ENCODE peak calls at places on chromosome 16, in six cellular contexts. One of them, this sample, is unnamed.

GRCh38 chr16:27374794-27375499 is 27.0 kb upstream of the IL21R start:
- DNase-seq in AG10803: peak; percentile 68
- DNase-seq in lung microvascular endothelial cell: peak; percentile 89
- DNase-seq in fibroblast of mammary gland: peak; percentile 87
- DNase-seq in skeletal muscle cell: peak; percentile 20
- DNase-seq in activated naive CD8-positive, alpha-beta T cell treated with anti-CD3 and anti-CD28 coated beads for 36 hours: peak; percentile 58
- DNase-seq in this sample: peak; percentile 98

GRCh38 chr16:59905131-59905530 is 1171.0 kb upstream of the GOT2 start:
- DNase-seq in activated naive CD8-positive, alpha-beta T cell treated with anti-CD3 and anti-CD28 coated beads for 36 hours: no peak
- DNase-seq in skeletal muscle cell: no peak
- DNase-seq in lung microvascular endothelial cell: no peak
- DNase-seq in AG10803: no peak
- DNase-seq in fibroblast of mammary gland: no peak
- DNase-seq in this sample: no peak

GRCh38 chr16:75660321-75660720 is 12.7 kb downstream of the TERF2IP start:
- DNase-seq in activated naive CD8-positive, alpha-beta T cell treated with anti-CD3 and anti-CD28 coated beads for 36 hours: no peak
- DNase-seq in lung microvascular endothelial cell: no peak
- DNase-seq in skeletal muscle cell: no peak
- DNase-seq in AG10803: no peak
- DNase-seq in fibroblast of mammary gland: no peak
- DNase-seq in this sample: no peak

GRCh38 chr16:23974223-23974622 is 138.4 kb downstream of the PRKCB start:
- DNase-seq in activated naive CD8-positive, alpha-beta T cell treated with anti-CD3 and anti-CD28 coated beads for 36 hours: no peak
- DNase-seq in AG10803: no peak
- DNase-seq in lung microvascular endothelial cell: no peak
- DNase-seq in fibroblast of mammary gland: no peak
- DNase-seq in skeletal muscle cell: no peak
- DNase-seq in this sample: peak; percentile 54

GRCh38 chr16:49737541-49737940 is 118.4 kb downstream of the ZNF423 start:
- DNase-seq in activated naive CD8-positive, alpha-beta T cell treated with anti-CD3 and anti-CD28 coated beads for 36 hours: no peak
- DNase-seq in skeletal muscle cell: no peak
- DNase-seq in AG10803: no peak
- DNase-seq in fibroblast of mammary gland: no peak
- DNase-seq in lung microvascular endothelial cell: no peak
- DNase-seq in this sample: no peak

GRCh38 chr16:46889942-46890300 is 5.8 kb downstream of the GPT2 start:
- DNase-seq in fibroblast of mammary gland: no peak
- DNase-seq in activated naive CD8-positive, alpha-beta T cell treated with anti-CD3 and anti-CD28 coated beads for 36 hours: no peak
- DNase-seq in skeletal muscle cell: no peak
- DNase-seq in AG10803: no peak
- DNase-seq in lung microvascular endothelial cell: no peak
- DNase-seq in this sample: no peak

GRCh38 chr16:84548971-84549844 is 44.7 kb upstream of the MEAK7 start:
- DNase-seq in lung microvascular endothelial cell: peak; percentile 75
- DNase-seq in skeletal muscle cell: no peak
- DNase-seq in AG10803: no peak
- DNase-seq in activated naive CD8-positive, alpha-beta T cell treated with anti-CD3 and anti-CD28 coated beads for 36 hours: peak; percentile 62
- DNase-seq in fibroblast of mammary gland: no peak
- DNase-seq in this sample: no peak

GRCh38 chr16:48831081-48831722 is 221.2 kb upstream of the N4BP1 start:
- DNase-seq in skeletal muscle cell: no peak
- DNase-seq in activated naive CD8-positive, alpha-beta T cell treated with anti-CD3 and anti-CD28 coated beads for 36 hours: no peak
- DNase-seq in lung microvascular endothelial cell: no peak
- DNase-seq in fibroblast of mammary gland: no peak
- DNase-seq in AG10803: no peak
- DNase-seq in this sample: peak; percentile 60

GRCh38 chr16:89573826-89574680 is 1.5 kb upstream of the CPNE7 start:
- DNase-seq in lung microvascular endothelial cell: no peak
- DNase-seq in fibroblast of mammary gland: no peak
- DNase-seq in activated naive CD8-positive, alpha-beta T cell treated with anti-CD3 and anti-CD28 coated beads for 36 hours: no peak
- DNase-seq in AG10803: no peak
- DNase-seq in skeletal muscle cell: no peak
- DNase-seq in this sample: peak; percentile 83

GRCh38 chr16:11416228-11417001 is 71.2 kb downstream of the RMI2 start:
- DNase-seq in fibroblast of mammary gland: no peak
- DNase-seq in lung microvascular endothelial cell: no peak
- DNase-seq in AG10803: no peak
- DNase-seq in skeletal muscle cell: no peak
- DNase-seq in activated naive CD8-positive, alpha-beta T cell treated with anti-CD3 and anti-CD28 coated beads for 36 hours: no peak
- DNase-seq in this sample: no peak

GRCh38 chr16:74448990-74449389 is 27.7 kb upstream of the CLEC18B start:
- DNase-seq in lung microvascular endothelial cell: peak; percentile 92
- DNase-seq in AG10803: peak; percentile 95
- DNase-seq in activated naive CD8-positive, alpha-beta T cell treated with anti-CD3 and anti-CD28 coated beads for 36 hours: no peak
- DNase-seq in skeletal muscle cell: peak; percentile 87
- DNase-seq in fibroblast of mammary gland: peak; percentile 99
- DNase-seq in this sample: peak; percentile 15

GRCh38 chr16:1938316-1938715 is 4.7 kb downstream of the MSRB1 start:
- DNase-seq in skeletal muscle cell: no peak
- DNase-seq in fibroblast of mammary gland: no peak
- DNase-seq in AG10803: no peak
- DNase-seq in lung microvascular endothelial cell: no peak
- DNase-seq in activated naive CD8-positive, alpha-beta T cell treated with anti-CD3 and anti-CD28 coated beads for 36 hours: no peak
- DNase-seq in this sample: no peak

GRCh38 chr16:30421010-30421409 is 8.8 kb downstream of the DCTPP1 start:
- DNase-seq in skeletal muscle cell: no peak
- DNase-seq in fibroblast of mammary gland: no peak
- DNase-seq in activated naive CD8-positive, alpha-beta T cell treated with anti-CD3 and anti-CD28 coated beads for 36 hours: no peak
- DNase-seq in AG10803: no peak
- DNase-seq in lung microvascular endothelial cell: no peak
- DNase-seq in this sample: no peak

GRCh38 chr16:14286381-14287230 is 215.5 kb downstream of the MRTFB start:
- DNase-seq in skeletal muscle cell: no peak
- DNase-seq in AG10803: no peak
- DNase-seq in activated naive CD8-positive, alpha-beta T cell treated with anti-CD3 and anti-CD28 coated beads for 36 hours: peak; percentile 31
- DNase-seq in lung microvascular endothelial cell: peak; percentile 37
- DNase-seq in fibroblast of mammary gland: no peak
- DNase-seq in this sample: no peak

GRCh38 chr16:57166951-57167350 is 18.9 kb downstream of the PSME3IP1 start:
- DNase-seq in lung microvascular endothelial cell: peak; percentile 45
- DNase-seq in AG10803: no peak
- DNase-seq in skeletal muscle cell: peak; percentile 73
- DNase-seq in activated naive CD8-positive, alpha-beta T cell treated with anti-CD3 and anti-CD28 coated beads for 36 hours: no peak
- DNase-seq in fibroblast of mammary gland: peak; percentile 87
- DNase-seq in this sample: no peak

GRCh38 chr16:9047689-9048301 is 43.6 kb upstream of the HAPSTR1 start:
- DNase-seq in activated naive CD8-positive, alpha-beta T cell treated with anti-CD3 and anti-CD28 coated beads for 36 hours: peak; percentile 65
- DNase-seq in lung microvascular endothelial cell: peak; percentile 99
- DNase-seq in AG10803: peak; percentile 100
- DNase-seq in skeletal muscle cell: peak; percentile 99
- DNase-seq in fibroblast of mammary gland: peak; percentile 100
- DNase-seq in this sample: peak; percentile 92

GRCh38 chr16:53768593-53768992 is 64.6 kb downstream of the FTO start:
- DNase-seq in lung microvascular endothelial cell: peak; percentile 43
- DNase-seq in skeletal muscle cell: peak; percentile 93
- DNase-seq in activated naive CD8-positive, alpha-beta T cell treated with anti-CD3 and anti-CD28 coated beads for 36 hours: no peak
- DNase-seq in fibroblast of mammary gland: peak; percentile 95
- DNase-seq in AG10803: peak; percentile 95
- DNase-seq in this sample: no peak

GRCh38 chr16:14283786-14284185 is 212.7 kb downstream of the MRTFB start:
- DNase-seq in lung microvascular endothelial cell: no peak
- DNase-seq in AG10803: no peak
- DNase-seq in activated naive CD8-positive, alpha-beta T cell treated with anti-CD3 and anti-CD28 coated beads for 36 hours: no peak
- DNase-seq in skeletal muscle cell: no peak
- DNase-seq in fibroblast of mammary gland: no peak
- DNase-seq in this sample: no peak

GRCh38 chr16:88116121-88116900 is 165.1 kb downstream of the BANP start:
- DNase-seq in AG10803: peak; percentile 58
- DNase-seq in activated naive CD8-positive, alpha-beta T cell treated with anti-CD3 and anti-CD28 coated beads for 36 hours: no peak
- DNase-seq in lung microvascular endothelial cell: no peak
- DNase-seq in fibroblast of mammary gland: peak; percentile 39
- DNase-seq in skeletal muscle cell: no peak
- DNase-seq in this sample: no peak

GRCh38 chr16:58582971-58583765 is 46.5 kb downstream of the CNOT1 start:
- DNase-seq in fibroblast of mammary gland: no peak
- DNase-seq in AG10803: no peak
- DNase-seq in skeletal muscle cell: no peak
- DNase-seq in lung microvascular endothelial cell: peak; percentile 53
- DNase-seq in activated naive CD8-positive, alpha-beta T cell treated with anti-CD3 and anti-CD28 coated beads for 36 hours: peak; percentile 10
- DNase-seq in this sample: peak; percentile 3